ENCODE peak calls at places on chromosomes 12 and 14, in four cellular contexts. D, W, K and M are unnamed samples.

GRCh38 chr14:94681300-94682060 is 69.3 kb downstream of the SERPINA3 start:
- DNase-seq in D (peak; percentile 71), W (peak; percentile 78), K (no peak), M (peak; percentile 69)

GRCh38 chr14:74682169-74682952 is 30.5 kb downstream of the AREL1 start:
- DNase-seq in D (no peak), W (peak; percentile 70), K (no peak), M (no peak)

GRCh38 chr12:69704357-69704756 is 5.3 kb upstream of the BEST3 start:
- DNase-seq in D (no peak), W (no peak), K (no peak), M (no peak)

GRCh38 chr14:22882529-22883190 is 362 bp upstream of the REM2 start:
- DNase-seq in D (peak; percentile 38), W (no peak), K (no peak), M (no peak)

GRCh38 chr14:54776361-54777001 is 126.1 kb downstream of the GCH1 start:
- DNase-seq in D (no peak), W (no peak), K (peak; percentile 24), M (no peak)

GRCh38 chr14:31029016-31029970 is 3.1 kb upstream of the STRN3 start:
- DNase-seq in D (no peak), W (no peak), K (no peak), M (no peak)

GRCh38 chr14:23052182-23052623 is 5.1 kb downstream of the CDH24 start:
- DNase-seq in D (no peak), W (peak; percentile 65), K (no peak), M (no peak)

GRCh38 chr12:89709994-89710872 is 1.6 kb upstream of the ATP2B1 start:
- DNase-seq in D (no peak), W (no peak), K (no peak), M (no peak)

GRCh38 chr12:5556033-5556614 is 124.2 kb downstream of the NTF3 start:
- DNase-seq in D (peak; percentile 41), W (no peak), K (no peak), M (peak; percentile 10)

GRCh38 chr12:57370696-57371095 is 60.1 kb downstream of the R3HDM2 start:
- DNase-seq in D (no peak), W (no peak), K (no peak), M (no peak)

GRCh38 chr12:84572186-84572585 is 340.4 kb downstream of the SLC6A15 start:
- DNase-seq in D (no peak), W (no peak), K (no peak), M (no peak)

GRCh38 chr14:60738843-60739508 is 4.4 kb downstream of the MNAT1 start:
- DNase-seq in D (no peak), W (no peak), K (no peak), M (no peak)

GRCh38 chr14:81366259-81366658 is 33.9 kb downstream of the STON2 start:
- DNase-seq in D (no peak), W (no peak), K (no peak), M (peak; percentile 7)

GRCh38 chr12:102800565-102800964 is 116.5 kb downstream of the PAH start:
- DNase-seq in D (no peak), W (no peak), K (no peak), M (no peak)

GRCh38 chr14:49853572-49854375 is 1.2 kb upstream of the NEMF start:
- DNase-seq in D (peak; percentile 70), W (peak; percentile 86), K (no peak), M (peak; percentile 80)

DNA sequence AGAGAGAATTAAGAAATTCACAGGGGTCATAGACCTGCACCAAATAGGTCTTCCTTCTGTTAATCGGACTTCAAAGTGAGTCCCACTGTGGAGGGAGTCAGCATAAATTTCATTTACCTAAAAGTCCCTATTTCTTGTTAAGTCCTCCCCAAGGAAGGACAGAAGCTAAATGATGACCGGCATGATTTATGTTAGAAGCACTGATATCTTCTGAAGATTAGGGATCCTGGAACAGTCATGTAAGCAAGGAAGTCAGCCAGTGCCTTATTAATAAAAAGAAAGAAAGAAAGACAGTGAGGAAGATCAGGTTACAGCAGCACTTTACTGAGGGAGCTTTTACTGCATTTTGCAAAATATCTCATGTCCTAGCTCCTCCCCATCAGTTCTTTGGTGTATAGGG is 287.5 kb downstream of the FOXG1 start:
- DNase-seq in D (no peak), W (no peak), K (no peak), M (no peak)
- TF ChIP-seq BHLHE40 in D (no peak), W (no peak), K (no peak), M (no peak)

DNA sequence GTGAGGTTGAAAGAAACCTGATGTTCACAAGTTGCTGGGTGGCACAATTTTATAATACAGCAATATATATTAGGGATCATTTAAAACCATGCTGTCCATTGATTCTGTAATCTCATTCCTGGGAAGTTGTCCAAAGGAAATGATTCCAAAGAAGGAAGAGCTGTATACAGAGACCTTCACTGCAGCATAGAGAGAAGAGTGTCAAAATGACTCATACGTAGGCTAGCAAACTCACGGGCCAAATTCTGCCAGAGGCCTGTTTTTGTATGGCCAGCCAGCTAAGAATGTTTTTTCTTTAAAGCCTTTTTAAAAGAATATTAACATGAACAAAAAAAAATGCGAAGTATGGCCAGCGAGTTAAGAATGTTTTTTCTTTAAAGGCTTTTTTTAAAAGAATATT is 69.3 kb upstream of the MED13L start:
- DNase-seq in D (no peak), W (no peak), K (no peak), M (peak; percentile 48)
- TF ChIP-seq BHLHE40 in D (no peak), W (no peak), K (no peak), M (no peak)

GRCh38 chr14:102969901-102970300 is 47.4 kb downstream of the AMN start:
- DNase-seq in D (no peak), W (no peak), K (no peak), M (no peak)

GRCh38 chr14:102969060-102969791 is 46.8 kb downstream of the AMN start:
- DNase-seq in D (no peak), W (no peak), K (no peak), M (no peak)

GRCh38 chr14:102967506-102967795 is 45.0 kb downstream of the AMN start:
- DNase-seq in D (no peak), W (no peak), K (no peak), M (no peak)

GRCh38 chr14:102966681-102967505 is 44.4 kb downstream of the AMN start:
- DNase-seq in D (no peak), W (no peak), K (no peak), M (no peak)

DNA sequence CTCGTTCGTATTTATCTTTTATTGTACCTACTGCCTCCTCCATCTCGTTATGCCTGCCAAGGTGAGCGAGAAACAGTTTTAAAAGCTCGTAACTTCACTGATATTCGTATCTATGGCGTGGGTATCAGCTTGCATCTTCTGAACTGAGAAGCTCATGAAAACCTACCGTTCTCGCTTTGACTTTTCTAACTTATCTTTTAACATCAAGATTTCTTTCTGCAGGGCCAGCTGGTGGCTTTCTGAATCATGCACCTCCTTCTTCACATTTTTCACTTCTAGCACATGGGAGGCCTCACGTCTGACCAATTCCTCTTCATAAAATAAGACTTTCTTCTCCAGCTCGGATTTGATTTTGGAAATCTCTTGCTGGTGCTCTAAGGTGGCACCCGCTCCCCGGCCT is 45.8 kb downstream of the AMN start:
- DNase-seq in D (no peak), W (no peak), K (no peak), M (no peak)
- TF ChIP-seq BHLHE40 in D (no peak), W (no peak), K (no peak), M (no peak)

GRCh38 chr12:126607157-126607556 is 1541.9 kb downstream of the AACS start:
- DNase-seq in D (no peak), W (no peak), K (no peak), M (no peak)

GRCh38 chr12:126607867-126608266 is 1542.6 kb downstream of the AACS start:
- DNase-seq in D (no peak), W (no peak), K (no peak), M (no peak)

DNA sequence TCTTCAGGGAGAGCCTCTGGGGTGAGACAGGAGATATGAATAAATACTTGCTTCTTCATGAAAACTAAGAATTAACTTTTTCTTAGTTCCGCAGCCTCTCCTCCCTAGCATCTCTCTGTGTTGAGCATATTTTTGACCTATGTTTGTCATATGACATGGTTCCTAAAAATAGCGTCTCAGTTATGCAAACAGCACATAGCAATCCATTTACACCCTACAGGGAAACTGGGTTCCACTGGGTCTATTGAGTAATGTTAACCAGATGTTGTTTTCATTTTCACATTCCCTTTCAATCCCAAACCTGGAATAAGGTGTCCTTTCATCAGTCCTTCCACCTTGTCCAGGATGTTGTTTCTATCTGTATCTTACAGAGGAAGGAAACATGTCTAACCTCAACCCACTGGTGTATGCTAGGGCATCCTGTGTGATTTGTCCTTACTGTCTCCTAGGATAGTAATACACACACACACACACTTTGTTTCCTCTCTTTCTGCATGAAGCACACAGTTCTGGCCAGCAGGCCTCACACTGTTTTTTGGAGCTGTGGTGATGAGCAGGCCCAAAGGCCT is 1543.5 kb downstream of the AACS start:
- DNase-seq in D (no peak), W (no peak), K (no peak), M (no peak)
- TF ChIP-seq BHLHE40 in D (no peak), W (no peak), K (no peak), M (no peak)

DNA sequence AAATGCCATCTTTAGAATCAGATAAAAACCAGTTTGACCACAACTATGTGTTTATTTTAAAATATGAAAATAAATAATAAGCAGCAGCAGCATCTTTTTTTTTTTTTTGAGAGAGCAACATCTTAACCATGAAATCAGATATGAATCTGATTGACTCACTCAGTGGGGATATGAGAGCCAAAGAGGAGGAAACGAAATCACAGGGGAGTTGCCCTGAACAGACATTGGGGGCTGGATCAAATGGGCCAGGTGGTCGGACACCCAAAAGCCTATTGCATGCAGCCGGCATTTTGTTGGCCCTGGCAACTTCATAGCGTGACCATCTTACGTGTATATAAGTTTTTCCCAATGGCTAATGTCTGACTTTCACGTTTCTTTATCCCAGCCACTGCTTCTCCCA is 321.1 kb downstream of the NPAS3 start:
- DNase-seq in D (no peak), W (no peak), K (no peak), M (no peak)
- TF ChIP-seq BHLHE40 in D (no peak), W (no peak), K (no peak), M (no peak)

GRCh38 chr12:124466200-124467128 is 100.9 kb downstream of the NCOR2 start:
- DNase-seq in D (no peak), W (no peak), K (no peak), M (peak; percentile 45)
- TF ChIP-seq BHLHE40 in D (no peak), W (no peak), K (peak; percentile 95), M (no peak)

DNA sequence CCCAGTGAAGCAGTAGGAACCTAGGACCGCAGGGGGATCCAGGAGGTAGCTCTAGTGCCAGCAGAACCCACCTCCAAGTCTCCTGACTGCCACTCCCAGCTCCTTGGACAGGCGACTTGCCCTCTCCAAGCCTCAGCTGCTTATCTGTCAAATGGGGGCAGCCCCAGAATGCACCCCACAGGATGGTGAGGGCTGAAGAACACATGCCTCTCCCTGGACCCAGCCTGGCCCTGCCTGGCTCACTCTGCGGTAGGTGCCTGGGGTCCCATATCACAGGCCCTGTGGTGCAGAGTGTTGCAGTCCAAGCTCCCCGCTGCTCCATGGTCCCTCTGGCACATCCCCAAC is 45.4 kb downstream of the FAM222A start:
- DNase-seq in D (no peak), W (no peak), K (no peak), M (no peak)
- TF ChIP-seq BHLHE40 in D (no peak), W (no peak), K (no peak), M (no peak)